ENCODE peak calls at places on chromosomes 5 and 9, in nine cellular contexts. X is brain microvascular endothelial cell; Q is naive thymus-derived CD4-positive, alpha-beta T cell; J is uterus; N is IMR-90; C is HL-60; A is neural progenitor cell; G is AG04450; R is CD4-positive, CD25-positive, alpha-beta regulatory T cell. V is an unnamed sample.

GRCh38 chr9:36268007-36268427 is 9.8 kb upstream of the GNE start:
- DNase-seq in C (no peak), R (no peak), A (no peak), X (peak), N (peak), J (no peak), G (no peak), Q (no peak), V (no peak)

GRCh38 chr9:126228779-126229444 is 97.7 kb upstream of the MVB12B start:
- DNase-seq in N (peak), Q (peak), R (peak), J (peak), A (peak), C (peak), X (peak), G (peak), V (peak)

GRCh38 chr9:126348911-126349550 is 22.4 kb downstream of the MVB12B start:
- DNase-seq in N (no peak), A (no peak), X (no peak), C (no peak), Q (no peak), J (no peak), R (no peak), G (no peak), V (no peak)

GRCh38 chr9:110655723-110656641 is 12.6 kb upstream of the MUSK start:
- DNase-seq in J (peak), N (peak), Q (no peak), A (no peak), G (no peak), R (no peak), X (peak), C (no peak), V (no peak)

GRCh38 chr5:58491216-58491892 is at the start of gene GAPT:
- DNase-seq in C (peak), N (no peak), X (no peak), R (no peak), A (no peak), G (no peak), J (no peak), Q (no peak), V (peak)

GRCh38 chr5:30871191-30871590 is 322.3 kb upstream of the CDH6 start:
- DNase-seq in R (no peak), C (no peak), N (no peak), J (no peak), A (no peak), G (no peak), X (no peak), Q (no peak), V (no peak)

GRCh38 chr5:75050415-75050814 is 1.9 kb downstream of the GCNT4 start:
- DNase-seq in C (no peak), J (no peak), N (no peak), R (peak), X (no peak), Q (no peak), A (peak), G (no peak), V (peak)

GRCh38 chr9:27622688-27623340 is 49.5 kb upstream of the C9orf72 start:
- DNase-seq in A (no peak), X (no peak), J (no peak), Q (no peak), R (no peak), G (no peak), C (no peak), N (no peak), V (peak)

GRCh38 chr5:52746539-52746938 is 41.2 kb upstream of the ITGA1 start:
- DNase-seq in C (no peak), A (no peak), J (no peak), N (peak), G (no peak), R (no peak), Q (no peak), X (peak), V (no peak)

GRCh38 chr9:33946779-33947535 is 101.7 kb downstream of the UBAP2 start:
- DNase-seq in R (no peak), G (peak), A (no peak), J (no peak), N (peak), C (no peak), X (peak), Q (no peak), V (no peak)

GRCh38 chr9:72880821-72881220 is 72.0 kb downstream of the ALDH1A1 start:
- DNase-seq in Q (no peak), C (no peak), J (no peak), N (no peak), A (no peak), X (no peak), R (no peak), G (no peak), V (no peak)

GRCh38 chr9:130128782-130129424 is 43.3 kb upstream of the NCS1 start:
- DNase-seq in A (no peak), R (peak), N (peak), Q (peak), C (peak), X (peak), G (peak), J (no peak), V (peak)

GRCh38 chr5:117135851-117136250 is 561.2 kb upstream of the SEMA6A start:
- DNase-seq in A (no peak), R (no peak), X (no peak), C (no peak), Q (no peak), J (no peak), N (no peak), G (no peak), V (no peak)

GRCh38 chr5:125348936-125349335 is 602.5 kb upstream of the ZNF608 start:
- DNase-seq in J (no peak), N (no peak), G (no peak), A (no peak), R (no peak), X (no peak), C (no peak), Q (no peak), V (no peak)

GRCh38 chr5:525916-526315 is 1.7 kb upstream of the SLC9A3 start:
- DNase-seq in J (no peak), C (no peak), Q (no peak), G (no peak), N (no peak), X (no peak), R (no peak), A (no peak), V (no peak)

GRCh38 chr5:133396724-133397123 is 215.6 kb downstream of the FSTL4 start:
- DNase-seq in N (no peak), C (no peak), Q (peak), J (no peak), G (no peak), A (no peak), R (no peak), X (no peak), V (no peak)

GRCh38 chr9:12955510-12956163 is 180.8 kb downstream of the LURAP1L start:
- DNase-seq in N (no peak), X (no peak), A (no peak), G (no peak), J (no peak), C (no peak), Q (no peak), R (no peak), V (peak)

GRCh38 chr9:136242248-136242647 is 3.4 kb downstream of the QSOX2 start:
- DNase-seq in Q (no peak), R (no peak), X (no peak), A (no peak), C (no peak), G (no peak), N (no peak), J (no peak), V (no peak)
- H3K4me3 ChIP-seq in Q (no peak), R (no peak), X (no peak), A (no peak), C (no peak), G (no peak), N (no peak), J (no peak), V (no peak)

GRCh38 chr9:81741103-81741502 is 51.8 kb upstream of the TLE1 start:
- DNase-seq in J (no peak), G (no peak), X (no peak), N (no peak), Q (no peak), A (no peak), R (no peak), C (no peak), V (no peak)

DNA sequence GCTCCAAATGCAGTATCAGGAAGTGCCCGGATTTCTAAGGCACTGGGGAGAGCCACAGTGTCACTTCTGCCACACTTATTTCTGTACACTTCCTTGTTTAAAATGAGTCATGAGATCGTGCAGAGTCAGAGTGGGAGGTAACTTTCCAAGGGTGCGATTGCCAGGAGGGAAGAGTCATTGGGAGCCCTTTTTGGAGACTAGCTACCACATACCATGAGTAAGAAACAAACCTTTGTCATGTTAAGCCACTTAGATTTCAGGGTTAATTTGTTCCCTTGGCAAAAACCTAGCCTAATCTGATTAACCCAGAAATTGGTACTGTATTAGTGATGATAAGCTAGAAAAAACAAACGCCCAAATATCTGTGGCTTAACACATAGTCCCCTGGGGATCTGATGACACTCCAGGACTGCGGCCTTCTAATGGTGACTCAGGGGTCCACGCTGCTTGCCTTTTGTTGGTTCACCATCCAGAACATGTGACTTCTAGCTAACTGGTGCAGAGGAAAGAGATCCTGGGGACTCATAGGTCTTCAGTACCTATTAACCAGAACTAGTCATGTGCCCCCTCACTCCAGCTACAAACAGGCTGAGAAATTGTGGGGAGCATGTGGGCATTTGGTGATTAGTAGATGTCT is 48.6 kb upstream of the TLE1 start:
- DNase-seq in X (peak), A (no peak), C (peak), J (no peak), R (no peak), Q (no peak), N (peak), G (peak), V (peak)
- H3K4me3 ChIP-seq in X (no peak), A (no peak), C (no peak), J (no peak), R (no peak), Q (no peak), N (no peak), G (no peak), V (no peak)

GRCh38 chr5:97909541-97909940 is 726.5 kb upstream of the RIOK2 start:
- DNase-seq in G (no peak), C (no peak), Q (no peak), X (no peak), J (no peak), N (no peak), R (no peak), A (no peak), V (no peak)
- H3K4me3 ChIP-seq in G (no peak), C (no peak), Q (no peak), X (no peak), J (no peak), N (no peak), R (no peak), A (no peak), V (no peak)

GRCh38 chr5:149358294-149358651 is 427 bp downstream of the PCYOX1L start:
- DNase-seq in G (no peak), C (peak), Q (peak), X (no peak), J (peak), A (no peak), N (no peak), R (peak), V (peak)

GRCh38 chr5:149357370-149358293 is at the start of gene PCYOX1L:
- DNase-seq in N (peak), R (peak), X (peak), Q (peak), J (peak), C (peak), A (peak), G (peak), V (peak)

GRCh38 chr5:149362541-149362940 is 4.7 kb downstream of the PCYOX1L start:
- DNase-seq in R (no peak), Q (no peak), C (no peak), J (no peak), G (no peak), N (no peak), A (no peak), X (no peak), V (no peak)

GRCh38 chr5:149358818-149359217 is 972 bp downstream of the PCYOX1L start:
- DNase-seq in X (no peak), R (no peak), A (no peak), N (peak), Q (no peak), G (no peak), J (no peak), C (no peak), V (no peak)

DNA sequence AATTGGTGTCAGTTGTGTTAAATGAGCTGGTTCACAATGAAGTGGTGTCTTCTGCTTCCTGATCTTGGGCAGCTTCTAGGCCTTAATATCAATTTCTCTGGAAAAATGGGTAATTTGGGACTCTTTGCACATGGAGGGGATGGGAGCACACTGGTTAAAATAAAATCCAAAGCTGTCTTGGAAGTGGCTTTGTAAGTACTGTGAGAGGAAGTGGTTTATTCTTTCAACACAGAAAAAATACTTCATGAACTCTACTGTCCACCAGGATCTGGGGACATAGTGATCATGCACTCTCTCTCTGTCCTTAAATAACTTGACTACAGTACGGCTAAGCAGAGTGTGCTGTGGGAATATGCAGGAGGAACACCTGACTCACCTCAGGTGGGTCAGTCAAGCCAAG is 2.4 kb downstream of the PCYOX1L start:
- DNase-seq in R (no peak), J (no peak), N (no peak), C (no peak), X (no peak), Q (no peak), A (no peak), G (no peak), V (peak)
- H3K4me3 ChIP-seq in R (peak), J (no peak), N (no peak), C (no peak), X (no peak), Q (no peak), A (no peak), G (no peak), V (no peak)

GRCh38 chr5:91864902-91865420 is 481.8 kb upstream of the ARRDC3 start:
- DNase-seq in A (no peak), G (no peak), R (no peak), C (no peak), N (no peak), Q (no peak), J (no peak), X (no peak), V (no peak)

GRCh38 chr5:91867799-91868198 is 484.7 kb upstream of the ARRDC3 start:
- DNase-seq in X (no peak), Q (no peak), J (no peak), A (no peak), R (no peak), N (no peak), C (no peak), G (no peak), V (no peak)

GRCh38 chr5:91865920-91866319 is 482.8 kb upstream of the ARRDC3 start:
- DNase-seq in A (peak), R (no peak), J (no peak), Q (no peak), N (no peak), C (no peak), G (no peak), X (no peak), V (no peak)
- H3K4me3 ChIP-seq in A (no peak), R (no peak), J (no peak), Q (no peak), N (no peak), C (no peak), G (no peak), X (no peak), V (no peak)

DNA sequence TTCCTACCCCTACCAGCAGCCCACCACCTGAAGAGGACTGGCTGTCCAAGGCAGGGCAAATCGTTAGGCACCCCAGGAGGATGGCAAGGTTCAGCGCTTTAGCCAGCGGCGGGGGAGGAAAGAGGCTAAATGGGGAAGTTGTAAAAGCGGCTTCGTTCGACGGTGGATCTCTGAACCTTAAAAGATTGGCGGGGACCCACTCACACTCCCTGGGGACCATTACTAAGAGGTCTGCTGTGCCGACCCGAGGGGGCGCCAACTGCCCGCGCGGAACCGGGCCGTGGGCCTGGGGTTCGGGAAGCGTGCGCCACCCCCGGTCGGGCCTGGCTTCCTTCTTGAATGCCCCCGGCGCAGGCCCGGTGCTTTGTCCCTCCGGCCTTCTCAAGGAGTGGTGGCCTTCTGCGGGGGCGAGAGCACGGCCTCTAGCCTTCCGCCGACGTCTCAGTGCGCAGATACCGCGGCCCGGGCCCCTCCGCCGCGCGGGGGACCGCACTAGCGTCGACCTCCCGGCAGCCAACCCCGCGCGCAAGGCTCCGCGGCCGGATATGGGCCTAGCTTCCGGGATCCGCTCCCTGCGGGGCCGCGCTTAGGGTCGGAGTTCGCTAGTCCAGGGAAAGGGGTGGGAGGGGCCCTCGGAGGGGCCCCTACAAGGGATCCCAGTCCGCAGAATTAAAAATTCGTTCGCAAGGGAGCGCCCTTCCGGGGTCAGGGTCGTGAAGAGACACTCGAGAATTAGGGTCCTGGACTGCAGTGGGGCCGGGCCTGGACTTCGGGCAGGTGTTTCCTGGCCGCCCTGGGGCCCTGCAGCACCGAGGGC is 10.5 kb downstream of the NR2F1-AS1 start:
- DNase-seq in N (no peak), A (peak), Q (no peak), C (no peak), J (no peak), G (no peak), R (no peak), X (no peak), V (peak)
- H3K4me3 ChIP-seq in N (no peak), A (peak), Q (peak), C (no peak), J (no peak), G (no peak), R (no peak), X (no peak), V (no peak)

GRCh38 chr9:134566196-134566822 is 75.3 kb upstream of the COL5A1 start:
- DNase-seq in X (no peak), G (no peak), A (no peak), J (no peak), Q (no peak), C (no peak), N (no peak), R (no peak), V (no peak)

GRCh38 chr9:134566936-134567335 is 74.7 kb upstream of the COL5A1 start:
- DNase-seq in X (no peak), N (no peak), A (no peak), G (no peak), R (no peak), C (no peak), J (no peak), Q (no peak), V (no peak)

GRCh38 chr9:134563397-134563796 is 78.2 kb upstream of the COL5A1 start:
- DNase-seq in Q (no peak), C (no peak), A (no peak), R (no peak), J (no peak), G (no peak), X (no peak), N (no peak), V (no peak)

GRCh38 chr9:134565316-134565915 is 76.2 kb upstream of the COL5A1 start:
- DNase-seq in Q (no peak), J (no peak), X (no peak), C (no peak), N (no peak), G (no peak), R (no peak), A (no peak), V (no peak)

DNA sequence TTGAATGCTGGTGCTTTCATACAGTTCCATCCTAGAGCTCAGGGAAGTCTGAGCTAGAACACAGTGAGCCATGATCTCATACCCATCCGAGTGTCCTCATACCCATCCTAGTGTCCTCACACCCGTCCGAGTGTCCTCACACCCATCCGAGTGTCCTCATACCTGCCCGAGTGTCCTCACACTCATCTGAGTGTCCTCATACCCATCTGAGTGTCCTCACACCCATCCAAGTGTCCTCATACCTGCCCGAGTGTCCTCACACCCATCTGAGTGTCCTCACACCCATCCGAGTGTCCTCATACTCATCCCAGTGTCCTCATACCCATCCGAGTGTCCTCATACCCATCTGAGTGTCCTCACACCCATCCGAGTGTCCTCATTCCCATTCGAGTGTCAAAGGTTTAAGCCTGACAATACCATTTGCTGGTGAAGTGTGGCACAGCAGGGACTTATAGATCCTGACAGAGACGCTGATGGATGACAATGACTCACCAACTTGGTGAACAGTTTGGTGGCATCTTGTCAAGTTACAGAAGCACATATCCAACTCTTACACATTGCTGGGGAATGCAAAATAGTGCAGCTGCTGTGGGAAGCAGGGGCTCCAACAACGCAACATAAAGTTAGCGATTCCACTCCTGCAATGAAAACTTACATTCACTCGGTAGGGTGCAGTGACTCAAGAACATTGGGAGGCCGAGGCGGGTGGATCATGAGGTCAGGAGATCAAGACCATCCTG is 77.0 kb upstream of the COL5A1 start:
- DNase-seq in X (peak), J (no peak), G (peak), C (no peak), A (no peak), R (no peak), Q (no peak), N (peak), V (no peak)
- H3K4me3 ChIP-seq in X (no peak), J (no peak), G (no peak), C (no peak), A (no peak), R (no peak), Q (no peak), N (no peak), V (no peak)

GRCh38 chr9:128396970-128397613 is 23.6 kb upstream of the CERCAM start:
- DNase-seq in J (peak), A (peak), R (no peak), Q (no peak), G (no peak), C (peak), N (no peak), X (no peak), V (peak)

GRCh38 chr9:128394404-128395168 is 23.4 kb downstream of the URM1 start:
- DNase-seq in R (no peak), N (no peak), Q (no peak), G (no peak), A (peak), X (no peak), J (no peak), C (no peak), V (no peak)

GRCh38 chr9:128399851-128400250 is 20.8 kb upstream of the CERCAM start:
- DNase-seq in Q (no peak), J (no peak), A (no peak), N (no peak), C (no peak), G (no peak), X (no peak), R (no peak), V (no peak)

GRCh38 chr9:128393971-128394370 is 22.8 kb downstream of the URM1 start:
- DNase-seq in J (no peak), G (no peak), X (no peak), Q (no peak), C (no peak), A (peak), N (no peak), R (no peak), V (no peak)

GRCh38 chr9:128397831-128398230 is 22.8 kb upstream of the CERCAM start:
- DNase-seq in Q (no peak), A (no peak), R (no peak), J (no peak), N (no peak), G (no peak), C (no peak), X (no peak), V (no peak)
- H3K4me3 ChIP-seq in Q (no peak), A (no peak), R (no peak), J (no peak), N (no peak), G (no peak), C (no peak), X (no peak), V (no peak)

V was measured in NB4.